ENCODE peak calls at places on chromosomes 3 and 15, in four cellular contexts. One of them, this sample, is unnamed.
A peak's percentile ranks its signal among the peaks of the same experiment; 100 is the strongest.

GRCh38 chr3:20056727-20057611 is 16.7 kb downstream of the KAT2B start:
- DNase-seq in H1: no peak
- DNase-seq in IMR-90: peak; percentile 82
- DNase-seq in neuronal stem cell: no peak
- DNase-seq in this sample: peak; percentile 41

GRCh38 chr15:33524274-33524673 is 213.5 kb downstream of the RYR3 start:
- DNase-seq in H1: no peak
- DNase-seq in IMR-90: no peak
- DNase-seq in neuronal stem cell: no peak
- DNase-seq in this sample: no peak

GRCh38 chr15:67794832-67795574 is 30.3 kb upstream of the SKOR1 start:
- DNase-seq in neuronal stem cell: no peak
- DNase-seq in IMR-90: no peak
- DNase-seq in H1: no peak
- DNase-seq in this sample: no peak

GRCh38 chr15:29924750-29925149 is 102.5 kb upstream of the TJP1 start:
- DNase-seq in IMR-90: peak; percentile 83
- DNase-seq in neuronal stem cell: peak; percentile 62
- DNase-seq in H1: no peak
- DNase-seq in this sample: peak; percentile 61

GRCh38 chr15:82812994-82813393 is 3.6 kb downstream of the WHAMM start:
- DNase-seq in neuronal stem cell: no peak
- DNase-seq in IMR-90: no peak
- DNase-seq in H1: no peak
- DNase-seq in this sample: peak; percentile 21

GRCh38 chr3:175108012-175108411 is 248.9 kb downstream of the NAALADL2 start:
- DNase-seq in neuronal stem cell: no peak
- DNase-seq in IMR-90: no peak
- DNase-seq in H1: no peak
- DNase-seq in this sample: no peak

GRCh38 chr3:12121466-12121865 is 37.2 kb downstream of the TIMP4 start:
- DNase-seq in IMR-90: no peak
- DNase-seq in neuronal stem cell: no peak
- DNase-seq in H1: no peak
- DNase-seq in this sample: no peak

GRCh38 chr15:89429986-89430385 is 66.4 kb downstream of the RHCG start:
- DNase-seq in IMR-90: no peak
- DNase-seq in neuronal stem cell: no peak
- DNase-seq in H1: no peak
- DNase-seq in this sample: no peak

GRCh38 chr15:91970142-91970541 is 116.6 kb downstream of the SLCO3A1 start:
- DNase-seq in IMR-90: peak; percentile 60
- DNase-seq in H1: no peak
- DNase-seq in neuronal stem cell: no peak
- DNase-seq in this sample: no peak

GRCh38 chr3:192747746-192748145 is 20.4 kb upstream of the FGF12 start:
- DNase-seq in IMR-90: no peak
- DNase-seq in neuronal stem cell: no peak
- DNase-seq in H1: no peak
- DNase-seq in this sample: no peak

GRCh38 chr3:189947948-189948723 is 172.6 kb downstream of the P3H2 start:
- DNase-seq in H1: no peak
- DNase-seq in neuronal stem cell: no peak
- DNase-seq in IMR-90: peak; percentile 40
- DNase-seq in this sample: peak; percentile 49

GRCh38 chr15:42772901-42773300 is 36.0 kb upstream of the CDAN1 start:
- DNase-seq in neuronal stem cell: no peak
- DNase-seq in IMR-90: no peak
- DNase-seq in H1: no peak
- DNase-seq in this sample: no peak

GRCh38 chr15:42772126-42772525 is 35.2 kb upstream of the CDAN1 start:
- DNase-seq in IMR-90: no peak
- DNase-seq in neuronal stem cell: no peak
- DNase-seq in H1: no peak
- DNase-seq in this sample: no peak

GRCh38 chr15:42775431-42775830 is 38.5 kb upstream of the CDAN1 start:
- DNase-seq in IMR-90: no peak
- DNase-seq in neuronal stem cell: no peak
- DNase-seq in H1: no peak
- DNase-seq in this sample: no peak
- H3K4ac ChIP-seq in IMR-90: no peak overlapping the region
- H3K4ac ChIP-seq in neuronal stem cell: no peak overlapping the region
- H3K4ac ChIP-seq in H1: no peak overlapping the region
- H3K4ac ChIP-seq in this sample: no peak overlapping the region

DNA sequence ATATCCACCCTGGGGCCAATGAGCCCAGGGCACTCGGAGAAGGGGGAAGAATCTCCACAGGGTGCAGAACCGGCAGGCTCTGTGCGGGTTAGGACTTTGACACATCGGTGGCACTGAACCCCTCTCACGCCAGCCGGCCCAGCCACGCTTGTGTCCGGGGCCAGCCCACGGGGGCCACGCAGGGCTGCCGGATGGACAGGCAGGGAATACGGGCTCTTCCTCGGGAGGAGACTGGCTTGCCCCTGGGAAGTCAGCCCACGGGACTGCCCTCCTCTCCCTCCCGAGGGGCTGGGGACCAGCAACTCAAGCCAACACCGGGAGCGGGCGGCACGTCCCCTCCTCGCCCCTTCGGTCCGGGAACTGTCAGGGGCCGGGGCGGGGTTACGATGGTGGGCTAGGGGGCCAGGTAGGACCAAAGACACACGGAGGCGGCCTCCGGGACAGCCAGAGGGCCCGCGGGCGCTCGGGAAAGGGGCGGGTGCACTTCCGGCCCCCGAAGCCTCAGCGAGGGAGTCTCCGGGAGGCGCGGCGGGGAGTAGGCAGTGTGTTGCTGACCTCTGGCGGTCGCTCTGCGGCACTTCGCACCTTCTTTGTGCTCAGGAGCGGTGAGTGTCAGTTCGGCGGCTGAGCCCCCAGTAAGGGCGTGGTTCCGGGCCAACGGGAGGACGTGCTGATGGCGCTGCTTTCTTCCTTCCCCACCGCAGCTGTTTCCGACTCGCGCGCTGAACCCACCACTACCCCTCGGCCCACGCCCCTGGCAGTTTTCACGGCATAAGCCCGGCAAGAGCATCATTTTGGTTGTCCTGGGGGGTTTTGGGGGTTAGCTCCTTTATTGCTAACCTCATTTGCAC is 5.1 kb upstream of the CYP8B1 start:
- DNase-seq in H1: peak; percentile 86
- DNase-seq in IMR-90: peak; percentile 61
- DNase-seq in neuronal stem cell: peak; percentile 78
- DNase-seq in this sample: peak; percentile 76
- H3K4ac ChIP-seq in H1: no peak overlapping the region
- H3K4ac ChIP-seq in IMR-90: peak overlapping the region; percentile 12
- H3K4ac ChIP-seq in neuronal stem cell: peak overlapping the region; percentile 43
- H3K4ac ChIP-seq in this sample: no peak overlapping the region

GRCh38 chr3:48088749-48089466 is 72.7 kb upstream of the MAP4 start:
- DNase-seq in H1: peak; percentile 94
- DNase-seq in neuronal stem cell: peak; percentile 98
- DNase-seq in IMR-90: peak; percentile 95
- DNase-seq in this sample: peak; percentile 98
- H3K4ac ChIP-seq in H1: peak overlapping the region; percentile 99
- H3K4ac ChIP-seq in neuronal stem cell: no peak overlapping the region
- H3K4ac ChIP-seq in IMR-90: peak overlapping the region; percentile 97
- H3K4ac ChIP-seq in this sample: peak overlapping the region; percentile 92

GRCh38 chr3:106913966-106914365 is 463.3 kb upstream of the CCDC54 start:
- DNase-seq in IMR-90: no peak
- DNase-seq in H1: no peak
- DNase-seq in neuronal stem cell: no peak
- DNase-seq in this sample: no peak
- H3K4ac ChIP-seq in IMR-90: no peak overlapping the region
- H3K4ac ChIP-seq in H1: no peak overlapping the region
- H3K4ac ChIP-seq in neuronal stem cell: no peak overlapping the region
- H3K4ac ChIP-seq in this sample: no peak overlapping the region

DNA sequence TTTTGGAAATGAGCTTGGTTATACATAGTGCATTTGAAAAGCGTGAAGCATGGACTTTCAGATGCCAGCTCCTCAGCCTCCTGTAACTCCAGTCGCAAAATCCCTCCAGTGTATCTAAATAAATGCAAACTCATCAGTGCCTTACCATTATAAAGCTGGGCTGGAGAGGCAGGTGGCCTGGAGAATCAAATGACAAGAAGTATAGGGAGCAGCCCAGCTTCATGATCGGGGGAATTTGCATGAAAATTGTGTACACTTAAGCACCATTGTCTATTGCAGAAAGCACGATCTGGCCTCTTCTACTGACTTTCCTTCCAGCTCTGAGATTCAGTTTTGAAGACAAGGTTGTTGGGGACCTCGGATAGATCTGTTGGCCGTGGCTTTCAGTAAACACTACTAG is 71.7 kb downstream of the IGF1R start:
- DNase-seq in H1: no peak
- DNase-seq in neuronal stem cell: no peak
- DNase-seq in IMR-90: no peak
- DNase-seq in this sample: no peak
- H3K4ac ChIP-seq in H1: no peak overlapping the region
- H3K4ac ChIP-seq in neuronal stem cell: no peak overlapping the region
- H3K4ac ChIP-seq in IMR-90: no peak overlapping the region
- H3K4ac ChIP-seq in this sample: no peak overlapping the region

GRCh38 chr15:35667908-35668307 is 121.9 kb upstream of the DPH6 start:
- DNase-seq in neuronal stem cell: no peak
- DNase-seq in H1: no peak
- DNase-seq in IMR-90: no peak
- DNase-seq in this sample: no peak
- H3K4ac ChIP-seq in neuronal stem cell: no peak overlapping the region
- H3K4ac ChIP-seq in H1: no peak overlapping the region
- H3K4ac ChIP-seq in IMR-90: no peak overlapping the region
- H3K4ac ChIP-seq in this sample: no peak overlapping the region

GRCh38 chr3:30606301-30607031 is at the start of gene TGFBR2:
- DNase-seq in H1: peak; percentile 77
- DNase-seq in IMR-90: peak; percentile 99
- DNase-seq in neuronal stem cell: peak; percentile 66
- DNase-seq in this sample: peak; percentile 99
- H3K4ac ChIP-seq in H1: peak within 1 kb of the TSS; percentile 74
- H3K4ac ChIP-seq in IMR-90: peak within 1 kb of the TSS; percentile 89
- H3K4ac ChIP-seq in neuronal stem cell: no peak within 1 kb of the TSS
- H3K4ac ChIP-seq in this sample: peak within 1 kb of the TSS; percentile 100

GRCh38 chr15:73602444-73602843 is 30.7 kb downstream of the NPTN start:
- DNase-seq in neuronal stem cell: no peak
- DNase-seq in IMR-90: no peak
- DNase-seq in H1: no peak
- DNase-seq in this sample: peak; percentile 33

GRCh38 chr15:73599934-73600333 is 33.3 kb downstream of the NPTN start:
- DNase-seq in neuronal stem cell: no peak
- DNase-seq in H1: no peak
- DNase-seq in IMR-90: peak; percentile 45
- DNase-seq in this sample: peak; percentile 26

GRCh38 chr15:73598540-73599195 is 34.5 kb downstream of the NPTN start:
- DNase-seq in neuronal stem cell: no peak
- DNase-seq in IMR-90: peak; percentile 35
- DNase-seq in H1: no peak
- DNase-seq in this sample: peak; percentile 29

GRCh38 chr15:73601449-73602425 is 31.5 kb downstream of the NPTN start:
- DNase-seq in neuronal stem cell: no peak
- DNase-seq in IMR-90: peak; percentile 61
- DNase-seq in H1: no peak
- DNase-seq in this sample: peak; percentile 79

DNA sequence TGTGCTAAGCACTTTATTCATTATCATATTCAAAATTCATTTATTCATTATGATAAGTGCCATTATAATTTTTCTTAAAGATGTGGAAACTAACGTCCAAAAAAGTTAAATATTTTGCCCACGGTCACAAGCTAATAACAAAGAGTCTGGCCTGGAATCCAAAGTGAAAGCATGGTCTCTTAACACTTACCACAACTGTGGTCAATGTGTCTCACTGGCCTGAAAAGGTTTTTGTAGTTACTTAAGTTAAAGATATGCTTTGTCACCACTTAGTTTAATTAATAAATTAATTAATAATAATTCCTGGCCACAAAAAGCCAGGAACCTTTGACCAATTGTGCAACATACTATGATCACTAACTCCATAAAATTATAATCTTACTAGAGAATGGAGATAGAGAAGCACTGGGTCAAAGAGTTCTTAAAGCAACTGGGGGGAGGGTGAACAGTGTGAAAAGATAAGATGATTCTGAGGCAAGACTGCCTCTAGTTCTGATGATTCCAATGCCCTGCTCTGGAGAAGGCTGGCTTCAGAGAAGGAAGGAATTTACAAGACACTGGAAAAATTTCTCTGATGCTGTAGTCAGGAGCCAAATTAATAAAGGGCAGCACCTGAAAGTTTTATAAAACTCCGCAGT is 32.7 kb downstream of the NPTN start:
- DNase-seq in IMR-90: no peak
- DNase-seq in neuronal stem cell: no peak
- DNase-seq in H1: no peak
- DNase-seq in this sample: peak; percentile 35
- H3K4ac ChIP-seq in IMR-90: no peak overlapping the region
- H3K4ac ChIP-seq in neuronal stem cell: no peak overlapping the region
- H3K4ac ChIP-seq in H1: no peak overlapping the region
- H3K4ac ChIP-seq in this sample: no peak overlapping the region

GRCh38 chr15:41559239-41559488 is 152 bp downstream of the TYRO3 start:
- DNase-seq in neuronal stem cell: no peak
- DNase-seq in H1: no peak
- DNase-seq in IMR-90: no peak
- DNase-seq in this sample: no peak
- H3K4ac ChIP-seq in neuronal stem cell: peak overlapping the region; percentile 56
- H3K4ac ChIP-seq in H1: no peak overlapping the region
- H3K4ac ChIP-seq in IMR-90: no peak overlapping the region
- H3K4ac ChIP-seq in this sample: no peak overlapping the region

This sample was measured in mesenchymal stem cell.